ENCODE peak calls at places on chromosomes 4 and X, in five cellular contexts. One of them, this sample, is unnamed.

GRCh38 chrX:70025464-70025863 is 24.3 kb downstream of the AWAT2 start:
- DNase-seq in brain pericyte: no peak
- DNase-seq in hippocampal formation: no peak
- DNase-seq in right lobe of liver: no peak
- DNase-seq in neuronal stem cell: no peak
- DNase-seq in this sample: no peak

GRCh38 chr4:84531689-84532088 is 32.6 kb upstream of the NKX6-1 start:
- DNase-seq in brain pericyte: no peak
- DNase-seq in hippocampal formation: no peak
- DNase-seq in right lobe of liver: no peak
- DNase-seq in neuronal stem cell: no peak
- DNase-seq in this sample: no peak

GRCh38 chr4:145842224-145842887 is 96.3 kb downstream of the ZNF827 start:
- DNase-seq in brain pericyte: no peak
- DNase-seq in hippocampal formation: no peak
- DNase-seq in right lobe of liver: no peak
- DNase-seq in neuronal stem cell: no peak
- DNase-seq in this sample: no peak

GRCh38 chr4:145656156-145656555 is 23.8 kb upstream of the C4orf51 start:
- DNase-seq in brain pericyte: no peak
- DNase-seq in hippocampal formation: no peak
- DNase-seq in right lobe of liver: no peak
- DNase-seq in neuronal stem cell: no peak
- DNase-seq in this sample: no peak

GRCh38 chr4:139825523-139826014 is 159.9 kb downstream of the MGST2 start:
- DNase-seq in brain pericyte: no peak
- DNase-seq in hippocampal formation: no peak
- DNase-seq in right lobe of liver: no peak
- DNase-seq in neuronal stem cell: no peak
- DNase-seq in this sample: no peak

GRCh38 chr4:116066711-116067245 is 953.4 kb upstream of the NDST4 start:
- DNase-seq in brain pericyte: no peak
- DNase-seq in hippocampal formation: no peak
- DNase-seq in right lobe of liver: no peak
- DNase-seq in neuronal stem cell: no peak
- DNase-seq in this sample: no peak

GRCh38 chrX:155094468-155095061 is 23.3 kb downstream of the BRCC3 start:
- DNase-seq in brain pericyte: no peak
- DNase-seq in hippocampal formation: no peak
- DNase-seq in right lobe of liver: no peak
- DNase-seq in neuronal stem cell: no peak
- DNase-seq in this sample: peak; percentile 54

GRCh38 chr4:98557497-98557896 is 100.9 kb downstream of the TSPAN5 start:
- DNase-seq in brain pericyte: no peak
- DNase-seq in hippocampal formation: no peak
- DNase-seq in right lobe of liver: no peak
- DNase-seq in neuronal stem cell: no peak
- DNase-seq in this sample: no peak

GRCh38 chr4:155319506-155319905 is 57.3 kb downstream of the MAP9 start:
- DNase-seq in brain pericyte: no peak
- DNase-seq in hippocampal formation: no peak
- DNase-seq in right lobe of liver: no peak
- DNase-seq in neuronal stem cell: no peak
- DNase-seq in this sample: no peak

GRCh38 chr4:8594097-8595038 is 1.8 kb downstream of the CPZ start:
- DNase-seq in brain pericyte: no peak
- DNase-seq in hippocampal formation: peak; percentile 59
- DNase-seq in right lobe of liver: peak; percentile 65
- DNase-seq in neuronal stem cell: peak; percentile 72
- DNase-seq in this sample: peak; percentile 76

GRCh38 chrX:10240918-10241317 is 84.1 kb downstream of the CLCN4 start:
- DNase-seq in brain pericyte: no peak
- DNase-seq in hippocampal formation: no peak
- DNase-seq in right lobe of liver: no peak
- DNase-seq in neuronal stem cell: no peak
- DNase-seq in this sample: no peak

GRCh38 chr4:4395849-4396627 is 9.1 kb downstream of the NSG1 start:
- DNase-seq in brain pericyte: no peak
- DNase-seq in hippocampal formation: peak; percentile 24
- DNase-seq in right lobe of liver: no peak
- DNase-seq in neuronal stem cell: no peak
- DNase-seq in this sample: peak; percentile 42

GRCh38 chr4:18025263-18025662 is 3.7 kb upstream of the LCORL start:
- DNase-seq in brain pericyte: no peak
- DNase-seq in hippocampal formation: no peak
- DNase-seq in right lobe of liver: no peak
- DNase-seq in neuronal stem cell: no peak
- DNase-seq in this sample: no peak

GRCh38 chr4:52657630-52658501 is 1.2 kb downstream of the USP46 start:
- DNase-seq in brain pericyte: no peak
- DNase-seq in hippocampal formation: no peak
- DNase-seq in right lobe of liver: no peak
- DNase-seq in neuronal stem cell: peak; percentile 30
- DNase-seq in this sample: peak; percentile 62

GRCh38 chr4:8724436-8725070 is 132.0 kb downstream of the CPZ start:
- DNase-seq in brain pericyte: no peak
- DNase-seq in hippocampal formation: no peak
- DNase-seq in right lobe of liver: peak; percentile 39
- DNase-seq in neuronal stem cell: no peak
- DNase-seq in this sample: peak; percentile 1

GRCh38 chr4:128751354-128751753 is 58.1 kb upstream of the JADE1 start:
- DNase-seq in brain pericyte: no peak
- DNase-seq in hippocampal formation: no peak
- DNase-seq in right lobe of liver: no peak
- DNase-seq in neuronal stem cell: no peak
- DNase-seq in this sample: no peak

GRCh38 chr4:112823631-112824030 is 186.7 kb downstream of the LARP7 start:
- DNase-seq in brain pericyte: no peak
- DNase-seq in hippocampal formation: no peak
- DNase-seq in right lobe of liver: no peak
- DNase-seq in neuronal stem cell: no peak
- DNase-seq in this sample: no peak

GRCh38 chr4:81257021-81257420 is 42.0 kb upstream of the PRKG2 start:
- DNase-seq in brain pericyte: no peak
- DNase-seq in hippocampal formation: no peak
- DNase-seq in right lobe of liver: no peak
- DNase-seq in neuronal stem cell: no peak
- DNase-seq in this sample: no peak

GRCh38 chr4:185359767-185360446 is 35.8 kb downstream of the LRP2BP start:
- DNase-seq in brain pericyte: peak; percentile 43
- DNase-seq in hippocampal formation: no peak
- DNase-seq in right lobe of liver: no peak
- DNase-seq in neuronal stem cell: no peak
- DNase-seq in this sample: no peak

GRCh38 chrX:66163849-66164401 is at the start of gene HEPH:
- DNase-seq in brain pericyte: no peak
- DNase-seq in hippocampal formation: no peak
- DNase-seq in right lobe of liver: no peak
- DNase-seq in neuronal stem cell: peak; percentile 38
- DNase-seq in this sample: no peak

GRCh38 chr4:121978169-121978516 is 26.3 kb upstream of the TRPC3 start:
- DNase-seq in brain pericyte: no peak
- DNase-seq in hippocampal formation: no peak
- DNase-seq in right lobe of liver: no peak
- DNase-seq in neuronal stem cell: no peak
- DNase-seq in this sample: no peak

GRCh38 chr4:125016892-125017299 is 297.9 kb upstream of the FAT4 start:
- DNase-seq in brain pericyte: no peak
- DNase-seq in hippocampal formation: no peak
- DNase-seq in right lobe of liver: no peak
- DNase-seq in neuronal stem cell: no peak
- DNase-seq in this sample: no peak

GRCh38 chrX:23854122-23854521 is 53.6 kb downstream of the APOO start:
- DNase-seq in brain pericyte: no peak
- DNase-seq in hippocampal formation: no peak
- DNase-seq in right lobe of liver: no peak
- DNase-seq in neuronal stem cell: no peak
- DNase-seq in this sample: no peak

GRCh38 chr4:155026715-155027114 is 181.7 kb upstream of the NPY2R start:
- DNase-seq in brain pericyte: no peak
- DNase-seq in hippocampal formation: no peak
- DNase-seq in right lobe of liver: no peak
- DNase-seq in neuronal stem cell: no peak
- DNase-seq in this sample: no peak

GRCh38 chrX:46683023-46683422 is 75.9 kb downstream of the SLC9A7 start:
- DNase-seq in brain pericyte: no peak
- DNase-seq in hippocampal formation: no peak
- DNase-seq in right lobe of liver: no peak
- DNase-seq in neuronal stem cell: no peak
- DNase-seq in this sample: no peak

GRCh38 chr4:183249854-183250253 is 70.2 kb downstream of the CLDN22 start:
- DNase-seq in brain pericyte: no peak
- DNase-seq in hippocampal formation: peak; percentile 14
- DNase-seq in right lobe of liver: no peak
- DNase-seq in neuronal stem cell: no peak
- DNase-seq in this sample: peak; percentile 24

GRCh38 chr4:48913346-48913745 is 6.8 kb upstream of the OCIAD2 start:
- DNase-seq in brain pericyte: no peak
- DNase-seq in hippocampal formation: no peak
- DNase-seq in right lobe of liver: no peak
- DNase-seq in neuronal stem cell: no peak
- DNase-seq in this sample: no peak

GRCh38 chr4:154807042-154807630 is 26.1 kb downstream of the RBM46 start:
- DNase-seq in brain pericyte: peak; percentile 13
- DNase-seq in hippocampal formation: peak; percentile 26
- DNase-seq in right lobe of liver: no peak
- DNase-seq in neuronal stem cell: no peak
- DNase-seq in this sample: no peak

GRCh38 chr4:102623622-102624021 is 122.5 kb downstream of the NFKB1 start:
- DNase-seq in brain pericyte: peak; percentile 70
- DNase-seq in hippocampal formation: no peak
- DNase-seq in right lobe of liver: no peak
- DNase-seq in neuronal stem cell: no peak
- DNase-seq in this sample: peak; percentile 14

GRCh38 chrX:115023139-115023538 is 5.7 kb upstream of the IL13RA2 start:
- DNase-seq in brain pericyte: no peak
- DNase-seq in hippocampal formation: no peak
- DNase-seq in right lobe of liver: no peak
- DNase-seq in neuronal stem cell: no peak
- DNase-seq in this sample: peak; percentile 41

GRCh38 chr4:123649644-123650356 is 253.2 kb downstream of the SPRY1 start:
- DNase-seq in brain pericyte: peak; percentile 48
- DNase-seq in hippocampal formation: no peak
- DNase-seq in right lobe of liver: peak; percentile 49
- DNase-seq in neuronal stem cell: no peak
- DNase-seq in this sample: peak; percentile 87

GRCh38 chr4:84058201-84058600 is 440.9 kb downstream of the NKX6-1 start:
- DNase-seq in brain pericyte: no peak
- DNase-seq in hippocampal formation: no peak
- DNase-seq in right lobe of liver: no peak
- DNase-seq in neuronal stem cell: no peak
- DNase-seq in this sample: peak; percentile 92

GRCh38 chr4:138225477-138225876 is 16.7 kb downstream of the SLC7A11 start:
- DNase-seq in brain pericyte: no peak
- DNase-seq in hippocampal formation: no peak
- DNase-seq in right lobe of liver: no peak
- DNase-seq in neuronal stem cell: no peak
- DNase-seq in this sample: no peak

This sample was measured in HAP-1.